ENCODE peak calls at places on chromosomes 2 and 18, in four cellular contexts. V, A, X and D are unnamed samples.

GRCh38 chr2:219737270-219737691 is 109.9 kb downstream of the SLC4A3 start:
- DNase-seq in V (no peak), A (no peak), X (no peak), D (no peak)

GRCh38 chr2:39602616-39603015 is 63.1 kb upstream of the TMEM178A start:
- DNase-seq in X (no peak), A (no peak), V (no peak), D (no peak)

GRCh38 chr2:169512525-169512924 is 3.0 kb downstream of the KLHL41 start:
- DNase-seq in A (no peak), X (no peak), V (no peak), D (no peak)

GRCh38 chr18:48597110-48597509 is 58.3 kb downstream of the CTIF start:
- DNase-seq in X (no peak), A (no peak), V (no peak), D (no peak)

GRCh38 chr18:36028859-36029258 is 38.5 kb downstream of the RPRD1A start:
- DNase-seq in V (no peak), X (no peak), A (no peak), D (no peak)

GRCh38 chr18:45255142-45255890 is 360.0 kb upstream of the SLC14A2 start:
- DNase-seq in A (no peak), V (no peak), X (no peak), D (no peak)

GRCh38 chr2:15975676-15976075 is 35.3 kb downstream of the MYCN start:
- DNase-seq in X (no peak), A (no peak), V (no peak), D (no peak)

GRCh38 chr18:56291229-56291796 is 347.1 kb downstream of the TXNL1 start:
- DNase-seq in V (no peak), A (no peak), X (no peak), D (no peak)

GRCh38 chr2:27878825-27879224 is 11.4 kb downstream of the RBKS start:
- DNase-seq in X (no peak), A (no peak), V (no peak), D (no peak)

GRCh38 chr2:110948027-110948687 is 172.6 kb upstream of the BCL2L11 start:
- DNase-seq in X (no peak), V (no peak), A (no peak), D (no peak)

GRCh38 chr2:176385838-176386237 is 116.6 kb downstream of the MTX2 start:
- DNase-seq in V (no peak), X (no peak), A (no peak), D (no peak)